ENCODE peak calls at places on chromosomes 1 and 21, in ten cellular contexts. K is COR-L47, X is GM13976, P is mucosa of descending colon, Q is mesothelial cell of epicardium, M is GM10248, J is mesenchymal stem cell, G is NCI-H2081, F is NCI-H1930, B is IMR-90. A is an unnamed sample.
A peak's percentile ranks its signal among the peaks of the same experiment; 100 is the strongest.

GRCh38 chr21:31696424-31696823 is 35.5 kb downstream of the SCAF4 start:
- DNase-seq in P (no peak), X (no peak), M (no peak), G (no peak), Q (no peak), J (no peak), K (no peak), B (no peak), F (no peak), A (no peak)

GRCh38 chr21:45261093-45261492 is 26.6 kb downstream of the POFUT2 start:
- DNase-seq in B (no peak), G (no peak), J (no peak), M (no peak), K (no peak), F (no peak), Q (no peak), X (no peak), P (no peak), A (no peak)

GRCh38 chr1:16203550-16203949 is 8.9 kb downstream of the ARHGEF19 start:
- DNase-seq in G (no peak), X (no peak), Q (no peak), J (no peak), K (no peak), F (no peak), P (no peak), B (no peak), M (no peak), A (no peak)

GRCh38 chr1:44031051-44031899 is at the start of gene SLC6A9:
- DNase-seq in F (peak; percentile 36), J (peak; percentile 80), B (peak; percentile 81), M (no peak), P (peak; percentile 71), X (peak; percentile 45), K (no peak), G (no peak), Q (peak; percentile 51), A (peak; percentile 31)

GRCh38 chr1:246613131-246613758 is 47.0 kb downstream of the CNST start:
- DNase-seq in K (no peak), P (no peak), F (no peak), J (no peak), G (no peak), M (no peak), B (no peak), X (no peak), Q (no peak), A (no peak)

GRCh38 chr1:10171995-10172669 is 38.2 kb upstream of the KIF1B start:
- DNase-seq in X (no peak), F (no peak), Q (no peak), B (no peak), G (no peak), M (no peak), K (no peak), P (no peak), J (no peak), A (no peak)

GRCh38 chr1:53581476-53581875 is 122.3 kb downstream of the DMRTB1 start:
- DNase-seq in G (no peak), M (no peak), Q (no peak), J (no peak), F (no peak), P (no peak), X (no peak), B (no peak), K (no peak), A (no peak)

GRCh38 chr1:26190373-26190987 is at the start of gene CATSPER4:
- DNase-seq in Q (no peak), B (no peak), F (peak; percentile 22), X (no peak), P (no peak), K (no peak), J (peak; percentile 10), M (peak; percentile 29), G (no peak), A (no peak)

GRCh38 chr1:232381676-232382075 is 248.3 kb downstream of the SIPA1L2 start:
- DNase-seq in K (no peak), M (no peak), B (peak; percentile 45), X (no peak), Q (no peak), P (no peak), F (no peak), G (no peak), J (no peak), A (no peak)

GRCh38 chr1:24905979-24906720 is 23.9 kb downstream of the RUNX3 start:
- DNase-seq in G (no peak), M (no peak), P (peak; percentile 14), J (no peak), X (peak; percentile 28), K (no peak), F (no peak), B (no peak), Q (no peak), A (no peak)

GRCh38 chr1:116855788-116856187 is 53.9 kb upstream of the PTGFRN start:
- DNase-seq in B (peak; percentile 39), G (peak; percentile 80), K (peak; percentile 61), Q (no peak), P (no peak), M (no peak), X (no peak), F (no peak), J (no peak), A (no peak)

GRCh38 chr1:21217812-21218596 is 41.3 kb upstream of the EIF4G3 start:
- DNase-seq in Q (no peak), B (peak; percentile 21), G (no peak), F (no peak), P (peak; percentile 60), M (peak; percentile 53), J (peak; percentile 50), K (peak; percentile 4), X (peak; percentile 62), A (peak; percentile 41)

GRCh38 chr1:206804156-206804737 is 32.0 kb upstream of the IL10 start:
- DNase-seq in M (no peak), G (no peak), J (no peak), B (no peak), X (no peak), K (no peak), P (no peak), Q (no peak), F (no peak), A (no peak)

GRCh38 chr1:234619794-234620247 is 9.8 kb upstream of the IRF2BP2 start:
- DNase-seq in M (no peak), B (no peak), P (no peak), G (peak; percentile 98), K (peak; percentile 78), Q (no peak), J (no peak), F (peak; percentile 60), X (no peak), A (no peak)

GRCh38 chr1:204846546-204846945 is 24.1 kb upstream of the NFASC start:
- DNase-seq in K (peak; percentile 97), G (peak; percentile 97), P (no peak), F (no peak), M (no peak), Q (no peak), J (no peak), X (no peak), B (no peak), A (no peak)

GRCh38 chr1:99748419-99748818 is 18.0 kb downstream of the FRRS1 start:
- DNase-seq in G (no peak), M (no peak), J (no peak), B (peak; percentile 32), K (no peak), P (no peak), X (no peak), Q (no peak), F (no peak), A (no peak)

GRCh38 chr1:151036356-151036755 is at the start of gene BNIPL:
- DNase-seq in G (no peak), B (no peak), Q (no peak), K (no peak), X (no peak), J (no peak), F (no peak), M (no peak), P (no peak), A (no peak)